ENCODE peak calls at places on chromosomes 16 and 17, in six cellular contexts. One of them, this sample, is unnamed.

GRCh38 chr16:88264641-88265285 is 118.0 kb upstream of the ZNF469 start:
- DNase-seq in tibial nerve: peak; percentile 93
- DNase-seq in SK-N-SH: no peak
- DNase-seq in left ventricle myocardium inferior: peak; percentile 93
- DNase-seq in colonic mucosa: peak; percentile 95
- DNase-seq in osteocyte: peak; percentile 96
- DNase-seq in this sample: no peak

GRCh38 chr16:280552-280951 is at the start of gene ARHGDIG:
- DNase-seq in tibial nerve: no peak
- DNase-seq in SK-N-SH: peak; percentile 86
- DNase-seq in left ventricle myocardium inferior: no peak
- DNase-seq in colonic mucosa: no peak
- DNase-seq in osteocyte: no peak
- DNase-seq in this sample: no peak

GRCh38 chr17:57508706-57509105 is 236.4 kb downstream of the CCDC182 start:
- DNase-seq in tibial nerve: no peak
- DNase-seq in SK-N-SH: no peak
- DNase-seq in left ventricle myocardium inferior: no peak
- DNase-seq in colonic mucosa: no peak
- DNase-seq in osteocyte: no peak
- DNase-seq in this sample: no peak

GRCh38 chr16:49513040-49513439 is 139.4 kb downstream of the C16orf78 start:
- DNase-seq in tibial nerve: no peak
- DNase-seq in SK-N-SH: peak; percentile 63
- DNase-seq in left ventricle myocardium inferior: no peak
- DNase-seq in colonic mucosa: no peak
- DNase-seq in osteocyte: no peak
- DNase-seq in this sample: no peak

GRCh38 chr16:53519417-53520091 is 16.5 kb upstream of the AKTIP start:
- DNase-seq in tibial nerve: no peak
- DNase-seq in SK-N-SH: no peak
- DNase-seq in left ventricle myocardium inferior: no peak
- DNase-seq in colonic mucosa: no peak
- DNase-seq in osteocyte: no peak
- DNase-seq in this sample: no peak

GRCh38 chr17:74484066-74484465 is 17.6 kb downstream of the CD300A start:
- DNase-seq in tibial nerve: no peak
- DNase-seq in SK-N-SH: peak; percentile 16
- DNase-seq in left ventricle myocardium inferior: no peak
- DNase-seq in colonic mucosa: no peak
- DNase-seq in osteocyte: no peak
- DNase-seq in this sample: no peak

GRCh38 chr16:87499189-87499486 is 6.3 kb upstream of the ZCCHC14 start:
- DNase-seq in tibial nerve: no peak
- DNase-seq in SK-N-SH: no peak
- DNase-seq in left ventricle myocardium inferior: no peak
- DNase-seq in colonic mucosa: no peak
- DNase-seq in osteocyte: no peak
- DNase-seq in this sample: no peak

GRCh38 chr17:19262650-19263620 is 25.8 kb downstream of the EPN2 start:
- DNase-seq in tibial nerve: no peak
- DNase-seq in SK-N-SH: no peak
- DNase-seq in left ventricle myocardium inferior: no peak
- DNase-seq in colonic mucosa: no peak
- DNase-seq in osteocyte: no peak
- DNase-seq in this sample: no peak

GRCh38 chr17:37607637-37608368 is 1.4 kb downstream of the SYNRG start:
- DNase-seq in tibial nerve: no peak
- DNase-seq in SK-N-SH: no peak
- DNase-seq in left ventricle myocardium inferior: no peak
- DNase-seq in colonic mucosa: no peak
- DNase-seq in osteocyte: no peak
- DNase-seq in this sample: no peak

GRCh38 chr17:79977711-79978544 is 57.7 kb downstream of the TBC1D16 start:
- DNase-seq in tibial nerve: no peak
- DNase-seq in SK-N-SH: peak; percentile 26
- DNase-seq in left ventricle myocardium inferior: no peak
- DNase-seq in colonic mucosa: no peak
- DNase-seq in osteocyte: no peak
- DNase-seq in this sample: no peak

GRCh38 chr17:78322327-78322857 is 37.5 kb downstream of the SOCS3 start:
- DNase-seq in tibial nerve: no peak
- DNase-seq in SK-N-SH: no peak
- DNase-seq in left ventricle myocardium inferior: no peak
- DNase-seq in colonic mucosa: no peak
- DNase-seq in osteocyte: no peak
- DNase-seq in this sample: no peak

GRCh38 chr17:76142044-76143041 is 1.3 kb upstream of the FOXJ1 start:
- DNase-seq in tibial nerve: no peak
- DNase-seq in SK-N-SH: peak; percentile 50
- DNase-seq in left ventricle myocardium inferior: no peak
- DNase-seq in colonic mucosa: no peak
- DNase-seq in osteocyte: no peak
- DNase-seq in this sample: no peak

GRCh38 chr16:68995011-68995504 is 110.4 kb upstream of the HAS3 start:
- DNase-seq in tibial nerve: no peak
- DNase-seq in SK-N-SH: peak; percentile 19
- DNase-seq in left ventricle myocardium inferior: no peak
- DNase-seq in colonic mucosa: no peak
- DNase-seq in osteocyte: no peak
- DNase-seq in this sample: no peak

DNA sequence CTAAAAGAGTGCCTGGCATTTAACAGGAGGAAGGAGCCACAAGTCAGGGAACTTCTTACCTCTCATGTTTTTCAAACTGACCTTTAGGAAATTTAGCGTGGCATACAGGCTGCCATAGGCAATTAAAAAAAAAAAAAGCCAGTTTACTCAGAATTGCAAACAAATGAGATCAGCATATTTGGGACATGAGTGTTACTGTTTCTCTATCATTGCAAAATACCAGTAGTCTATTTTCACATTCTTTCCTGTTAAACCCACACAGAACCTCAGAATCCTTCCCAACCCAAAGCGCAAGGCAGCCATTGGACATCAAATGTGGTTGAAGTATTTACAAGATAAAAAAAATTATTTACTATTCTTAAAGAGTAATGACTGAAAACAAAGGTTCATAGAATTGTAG is 366.4 kb upstream of the DYNLRB2 start:
- DNase-seq in tibial nerve: no peak
- DNase-seq in SK-N-SH: no peak
- DNase-seq in left ventricle myocardium inferior: no peak
- DNase-seq in colonic mucosa: no peak
- DNase-seq in osteocyte: no peak
- DNase-seq in this sample: no peak
- TF ChIP-seq CTCF in tibial nerve: no peak
- TF ChIP-seq CTCF in SK-N-SH: no peak
- TF ChIP-seq CTCF in left ventricle myocardium inferior: no peak
- TF ChIP-seq CTCF in colonic mucosa: no peak
- TF ChIP-seq CTCF in osteocyte: no peak
- TF ChIP-seq CTCF in this sample: no peak

GRCh38 chr17:38868968-38869646 is 751 bp upstream of the LASP1 start:
- DNase-seq in tibial nerve: peak; percentile 93
- DNase-seq in SK-N-SH: peak; percentile 81
- DNase-seq in left ventricle myocardium inferior: peak; percentile 85
- DNase-seq in colonic mucosa: peak; percentile 92
- DNase-seq in osteocyte: peak; percentile 97
- DNase-seq in this sample: peak; percentile 97
- TF ChIP-seq CTCF in tibial nerve: no peak
- TF ChIP-seq CTCF in SK-N-SH: peak; percentile 52
- TF ChIP-seq CTCF in left ventricle myocardium inferior: peak; percentile 41
- TF ChIP-seq CTCF in colonic mucosa: no peak
- TF ChIP-seq CTCF in osteocyte: peak; percentile 37
- TF ChIP-seq CTCF in this sample: peak; percentile 16

DNA sequence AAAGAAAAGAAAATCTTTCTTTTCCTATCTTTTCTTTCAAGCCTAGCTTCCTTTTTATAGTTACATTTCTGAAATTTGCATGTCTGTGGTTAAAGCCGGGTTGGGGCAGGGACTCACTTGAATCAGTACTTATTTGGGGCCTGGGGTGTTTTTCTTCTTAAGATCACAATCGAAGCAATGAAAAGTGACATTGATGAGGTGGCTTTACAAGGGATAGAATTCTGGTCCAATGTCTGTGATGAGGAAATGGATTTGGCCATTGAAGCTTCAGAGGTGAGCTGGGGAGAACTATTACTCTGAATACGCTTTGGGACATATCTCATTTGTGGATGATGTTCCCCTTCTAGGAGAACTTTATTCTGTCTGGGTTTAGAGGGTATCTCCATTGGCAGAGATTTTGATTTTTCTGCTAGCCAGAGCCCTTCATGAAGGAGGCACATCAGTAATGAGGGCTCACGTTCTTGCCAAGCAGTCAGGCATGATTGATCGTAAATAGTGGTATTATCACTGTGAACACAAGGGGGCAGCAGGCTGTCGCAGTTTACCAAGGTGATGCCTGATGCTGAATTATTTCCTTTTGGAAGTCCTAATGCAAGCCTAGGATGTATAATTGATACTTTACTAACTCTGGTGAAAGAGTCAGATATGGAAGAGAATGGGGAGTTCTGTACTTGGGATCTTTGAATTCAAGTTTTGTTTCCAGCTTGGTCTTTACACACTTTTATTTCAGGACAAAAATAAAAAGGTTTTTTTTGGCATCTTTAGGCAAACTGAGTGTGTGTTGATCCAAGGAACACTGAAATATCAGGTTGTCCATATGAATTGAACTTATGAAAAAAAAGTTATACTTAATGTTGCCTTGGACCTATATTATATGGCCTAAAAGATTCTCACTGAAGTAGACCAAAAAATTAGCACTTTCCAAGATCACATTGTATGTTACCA is 14.6 kb downstream of the KPNB1 start:
- DNase-seq in tibial nerve: no peak
- DNase-seq in SK-N-SH: peak; percentile 70
- DNase-seq in left ventricle myocardium inferior: no peak
- DNase-seq in colonic mucosa: peak; percentile 67
- DNase-seq in osteocyte: no peak
- DNase-seq in this sample: no peak
- TF ChIP-seq CTCF in tibial nerve: peak; percentile 71
- TF ChIP-seq CTCF in SK-N-SH: peak; percentile 98
- TF ChIP-seq CTCF in left ventricle myocardium inferior: peak; percentile 80
- TF ChIP-seq CTCF in colonic mucosa: peak; percentile 72
- TF ChIP-seq CTCF in osteocyte: peak; percentile 79
- TF ChIP-seq CTCF in this sample: peak; percentile 92

GRCh38 chr17:41324180-41325075 is 8.9 kb upstream of the KRTAP17-1 start:
- DNase-seq in tibial nerve: no peak
- DNase-seq in SK-N-SH: no peak
- DNase-seq in left ventricle myocardium inferior: no peak
- DNase-seq in colonic mucosa: no peak
- DNase-seq in osteocyte: peak; percentile 49
- DNase-seq in this sample: no peak
- TF ChIP-seq CTCF in tibial nerve: no peak
- TF ChIP-seq CTCF in SK-N-SH: peak; percentile 27
- TF ChIP-seq CTCF in left ventricle myocardium inferior: no peak
- TF ChIP-seq CTCF in colonic mucosa: no peak
- TF ChIP-seq CTCF in osteocyte: no peak
- TF ChIP-seq CTCF in this sample: peak; percentile 28

DNA sequence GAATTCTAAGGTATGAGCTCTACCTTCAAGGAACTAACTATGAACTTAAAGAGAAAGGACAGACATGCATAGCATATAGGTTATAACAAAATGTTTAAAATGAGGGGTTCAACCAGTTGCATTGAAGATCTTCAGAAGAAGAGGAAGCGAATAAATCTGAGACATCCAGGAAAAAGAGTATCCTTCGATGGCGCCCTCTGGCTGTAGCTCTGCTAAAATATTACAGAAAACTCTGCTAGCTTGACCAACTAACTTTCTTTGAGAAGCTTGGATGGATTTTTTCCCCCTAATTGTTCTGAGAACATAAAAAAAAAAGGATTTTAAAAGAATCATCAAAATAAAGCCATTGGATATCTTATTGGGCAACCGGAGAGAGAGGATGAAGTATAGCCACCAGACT is 659.9 kb upstream of the SOX9 start:
- DNase-seq in tibial nerve: no peak
- DNase-seq in SK-N-SH: no peak
- DNase-seq in left ventricle myocardium inferior: no peak
- DNase-seq in colonic mucosa: peak; percentile 46
- DNase-seq in osteocyte: no peak
- DNase-seq in this sample: no peak
- TF ChIP-seq CTCF in tibial nerve: no peak
- TF ChIP-seq CTCF in SK-N-SH: peak; percentile 75
- TF ChIP-seq CTCF in left ventricle myocardium inferior: peak; percentile 49
- TF ChIP-seq CTCF in colonic mucosa: peak; percentile 38
- TF ChIP-seq CTCF in osteocyte: peak; percentile 61
- TF ChIP-seq CTCF in this sample: peak; percentile 67

GRCh38 chr17:51640108-51640622 is 379.8 kb downstream of the UTP18 start:
- DNase-seq in tibial nerve: no peak
- DNase-seq in SK-N-SH: peak; percentile 27
- DNase-seq in left ventricle myocardium inferior: no peak
- DNase-seq in colonic mucosa: no peak
- DNase-seq in osteocyte: no peak
- DNase-seq in this sample: no peak
- TF ChIP-seq CTCF in tibial nerve: no peak
- TF ChIP-seq CTCF in SK-N-SH: no peak
- TF ChIP-seq CTCF in left ventricle myocardium inferior: peak; percentile 42
- TF ChIP-seq CTCF in colonic mucosa: no peak
- TF ChIP-seq CTCF in osteocyte: peak; percentile 12
- TF ChIP-seq CTCF in this sample: peak; percentile 63

DNA sequence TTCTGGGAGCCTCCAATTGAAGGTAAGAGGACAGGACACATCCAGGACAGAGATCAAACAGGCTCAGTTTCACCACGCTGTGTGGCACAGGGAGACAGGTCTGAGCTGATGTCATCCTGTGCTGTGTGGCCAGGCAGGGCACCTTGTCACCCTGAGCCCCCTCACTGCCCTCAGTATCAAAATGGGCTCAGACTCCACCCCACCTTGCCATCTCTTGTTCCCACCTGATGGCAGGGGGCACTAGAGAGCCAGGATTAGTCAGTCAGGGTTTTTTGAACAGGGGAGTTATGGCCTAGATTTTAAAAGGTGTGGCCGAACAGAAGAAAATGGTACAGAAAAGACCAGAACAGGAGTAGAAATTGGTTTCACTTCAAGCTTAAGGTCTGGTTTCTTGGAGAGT is 2.6 kb downstream of the KAT2A start:
- DNase-seq in tibial nerve: no peak
- DNase-seq in SK-N-SH: peak; percentile 56
- DNase-seq in left ventricle myocardium inferior: no peak
- DNase-seq in colonic mucosa: no peak
- DNase-seq in osteocyte: no peak
- DNase-seq in this sample: no peak
- TF ChIP-seq CTCF in tibial nerve: peak; percentile 10
- TF ChIP-seq CTCF in SK-N-SH: peak; percentile 54
- TF ChIP-seq CTCF in left ventricle myocardium inferior: peak; percentile 54
- TF ChIP-seq CTCF in colonic mucosa: no peak
- TF ChIP-seq CTCF in osteocyte: peak; percentile 41
- TF ChIP-seq CTCF in this sample: peak; percentile 42

GRCh38 chr17:1164935-1165556 is 14.7 kb downstream of the ABR start:
- DNase-seq in tibial nerve: no peak
- DNase-seq in SK-N-SH: no peak
- DNase-seq in left ventricle myocardium inferior: peak; percentile 64
- DNase-seq in colonic mucosa: no peak
- DNase-seq in osteocyte: no peak
- DNase-seq in this sample: no peak
- TF ChIP-seq CTCF in tibial nerve: no peak
- TF ChIP-seq CTCF in SK-N-SH: no peak
- TF ChIP-seq CTCF in left ventricle myocardium inferior: peak; percentile 47
- TF ChIP-seq CTCF in colonic mucosa: no peak
- TF ChIP-seq CTCF in osteocyte: no peak
- TF ChIP-seq CTCF in this sample: no peak